ENCODE peak calls at places on chromosomes 6 and 20, in six cellular contexts. Z is breast epithelium, B is IMR-90, S is fibroblast of mammary gland, Y is HFF-Myc, G is colonic mucosa. C is an unnamed sample.

GRCh38 chr20:32012159-32012682 is 2.0 kb downstream of the CCM2L start:
- DNase-seq in Z (no peak), B (no peak), S (no peak), Y (no peak), G (no peak), C (no peak)

GRCh38 chr6:6522709-6523108 is 65.8 kb upstream of the LY86 start:
- DNase-seq in Z (no peak), B (no peak), S (no peak), Y (no peak), G (no peak), C (no peak)

GRCh38 chr6:76682842-76683241 is 610.4 kb upstream of the IMPG1 start:
- DNase-seq in Z (no peak), B (peak), S (peak), Y (no peak), G (no peak), C (peak)

GRCh38 chr6:83707829-83708545 is 914 bp downstream of the SNAP91 start:
- DNase-seq in Z (no peak), B (no peak), S (no peak), Y (no peak), G (no peak), C (peak)

GRCh38 chr6:77502966-77503365 is 39.7 kb upstream of the HTR1B start:
- DNase-seq in Z (peak), B (no peak), S (no peak), Y (no peak), G (no peak), C (peak)

GRCh38 chr20:56440346-56441007 is 27.9 kb upstream of the RTF2 start:
- DNase-seq in Z (no peak), B (no peak), S (no peak), Y (no peak), G (no peak), C (no peak)

GRCh38 chr6:169933839-169934698 is 182.6 kb downstream of the ERMARD start:
- DNase-seq in Z (peak), B (no peak), S (peak), Y (no peak), G (peak), C (peak)

GRCh38 chr6:147099974-147100373 is 104.2 kb upstream of the STXBP5 start:
- DNase-seq in Z (no peak), B (peak), S (peak), Y (no peak), G (no peak), C (peak)

GRCh38 chr6:102525336-102525735 is 1131.8 kb downstream of the GRIK2 start:
- DNase-seq in Z (no peak), B (no peak), S (no peak), Y (no peak), G (no peak), C (no peak)

GRCh38 chr20:20821496-20822260 is 109.2 kb upstream of the RALGAPA2 start:
- DNase-seq in Z (no peak), B (no peak), S (no peak), Y (no peak), G (no peak), C (no peak)

GRCh38 chr20:8790442-8791074 is 278.3 kb upstream of the PLCB4 start:
- DNase-seq in Z (no peak), B (peak), S (peak), Y (no peak), G (peak), C (peak)

GRCh38 chr6:149723771-149724417 is 6.0 kb upstream of the LATS1 start:
- DNase-seq in Z (no peak), B (peak), S (peak), Y (peak), G (peak), C (peak)
- TF ChIP-seq CTCF in Z (peak), B (peak), S (peak), Y (peak), G (peak), C (peak)

GRCh38 chr6:106087548-106088325 is 1.6 kb downstream of the PRDM1 start:
- DNase-seq in Z (no peak), B (peak), S (peak), Y (no peak), G (no peak), C (peak)

GRCh38 chr6:106085687-106085983 is 501 bp upstream of the PRDM1 start:
- DNase-seq in Z (no peak), B (no peak), S (no peak), Y (no peak), G (no peak), C (no peak)

GRCh38 chr6:106085984-106086832 is at the start of gene PRDM1:
- DNase-seq in Z (peak), B (peak), S (peak), Y (peak), G (peak), C (peak)

GRCh38 chr6:106092279-106092678 is 6.1 kb downstream of the PRDM1 start:
- DNase-seq in Z (no peak), B (no peak), S (no peak), Y (no peak), G (no peak), C (no peak)

DNA sequence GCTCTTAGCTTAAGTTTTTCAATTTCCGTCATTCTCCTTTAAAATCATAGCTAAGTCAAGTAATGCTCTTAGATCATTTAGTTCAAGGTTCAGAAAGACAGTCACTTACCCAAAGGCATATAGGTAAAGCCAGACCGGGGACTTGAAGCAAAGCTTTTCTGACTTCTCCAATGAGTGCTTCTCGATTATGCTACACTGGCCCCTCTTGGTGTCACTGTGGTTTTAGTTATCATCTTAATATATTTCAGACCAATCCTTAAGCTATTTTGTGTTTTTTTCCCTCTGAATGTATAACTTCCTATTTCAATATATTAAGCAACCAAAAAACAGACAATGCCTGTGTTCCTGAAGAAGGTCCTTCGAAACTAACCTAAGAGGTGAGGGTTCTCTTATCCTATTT is 3.8 kb downstream of the PRDM1 start:
- DNase-seq in Z (no peak), B (peak), S (peak), Y (no peak), G (no peak), C (peak)
- H3K4me3 ChIP-seq in Z (peak), B (peak), S (peak), Y (peak), G (peak), C (peak)

GRCh38 chr20:36093025-36093803 is 61.3 kb upstream of the EPB41L1 start:
- DNase-seq in Z (peak), B (no peak), S (no peak), Y (no peak), G (peak), C (peak)
- TF ChIP-seq CTCF in Z (no peak), B (no peak), S (no peak), Y (no peak), G (no peak), C (no peak)

GRCh38 chr6:11012295-11012754 is 31.8 kb downstream of the ELOVL2 start:
- DNase-seq in Z (no peak), B (no peak), S (no peak), Y (no peak), G (no peak), C (no peak)
- H3K4me3 ChIP-seq in Z (no peak), B (no peak), S (no peak), Y (no peak), G (no peak), C (no peak)

GRCh38 chr20:48722737-48723191 is 105.0 kb downstream of the PREX1 start:
- DNase-seq in Z (no peak), B (no peak), S (no peak), Y (no peak), G (no peak), C (peak)
- TF ChIP-seq CTCF in Z (no peak), B (no peak), S (no peak), Y (no peak), G (no peak), C (no peak)

GRCh38 chr6:85703359-85703758 is 60.7 kb upstream of the SYNCRIP start:
- DNase-seq in Z (no peak), B (no peak), S (peak), Y (no peak), G (no peak), C (no peak)
- H3K4me3 ChIP-seq in Z (no peak), B (no peak), S (no peak), Y (no peak), G (no peak), C (no peak)

DNA sequence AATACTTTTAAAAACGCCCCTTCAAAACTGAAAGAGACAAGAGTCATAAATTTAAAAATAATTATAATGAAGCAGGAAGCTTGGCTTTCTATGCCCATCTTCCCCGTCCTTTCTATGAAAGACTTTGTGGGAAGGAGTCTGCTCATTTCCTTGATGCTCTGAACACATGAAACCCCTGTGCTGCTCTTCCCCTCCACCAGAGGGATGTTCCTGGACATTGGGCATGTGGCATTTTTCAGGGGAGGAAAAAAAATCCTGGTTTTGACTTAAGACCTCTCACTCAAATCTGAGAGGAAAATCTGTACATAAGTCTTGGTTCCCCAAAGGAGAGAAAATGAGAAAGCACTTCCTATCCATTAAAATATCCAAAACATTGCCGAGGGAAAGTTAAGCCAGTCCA is 393.0 kb downstream of the PAX1 start:
- DNase-seq in Z (no peak), B (no peak), S (no peak), Y (no peak), G (no peak), C (no peak)
- TF ChIP-seq CTCF in Z (no peak), B (no peak), S (no peak), Y (no peak), G (no peak), C (no peak)

DNA sequence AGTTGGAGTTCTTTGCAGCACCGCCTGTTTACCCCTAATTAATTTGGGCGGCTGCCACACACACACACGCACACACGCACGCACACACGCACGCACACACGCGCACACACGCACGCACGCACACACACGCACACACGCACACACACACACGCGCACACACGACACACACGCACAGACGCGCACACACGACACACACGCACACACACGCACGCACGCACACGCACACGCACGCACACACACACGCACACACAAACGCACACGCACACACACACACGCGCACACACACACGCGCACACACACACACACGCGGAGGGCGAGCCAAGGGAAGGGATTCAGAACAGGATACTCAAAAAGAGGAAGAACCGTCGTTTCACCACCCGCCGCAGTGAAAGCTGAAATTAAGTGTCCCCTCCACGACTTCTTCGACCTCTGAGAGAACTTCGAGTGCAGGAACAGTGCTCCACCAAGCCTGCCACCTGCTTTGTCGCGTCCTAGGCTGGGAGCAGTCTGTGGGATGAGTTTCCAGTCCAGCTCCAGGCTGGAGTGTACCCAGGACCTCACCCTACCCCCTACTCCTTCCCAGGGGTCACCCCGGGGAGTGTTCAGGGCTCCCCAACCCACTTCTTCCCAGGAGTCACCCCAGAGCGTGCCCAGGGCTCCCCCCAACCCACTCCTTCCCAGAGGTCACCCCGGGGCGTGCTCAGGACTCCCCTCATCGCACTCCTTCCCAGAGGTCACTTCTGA is 1.1 kb downstream of the RNASET2 start:
- DNase-seq in Z (no peak), B (no peak), S (no peak), Y (no peak), G (peak), C (no peak)
- H3K4me3 ChIP-seq in Z (peak), B (peak), S (peak), Y (peak), G (peak), C (peak)

GRCh38 chr6:49423817-49424216 is 39.2 kb downstream of the MMUT start:
- DNase-seq in Z (no peak), B (no peak), S (peak), Y (no peak), G (no peak), C (peak)
- TF ChIP-seq CTCF in Z (no peak), B (peak), S (peak), Y (no peak), G (no peak), C (no peak)

C was measured in cardiac fibroblast.